ENCODE peak calls at places on chromosomes 7 and 10, in five cellular contexts. Y is BJ; E is posterior cingulate gyrus; P is stimulated activated naive CD8-positive, alpha-beta T cell treated with anti-CD3 and anti-CD28 coated beads, Interleukin-15, Interleukin-2, amounts not matched to agents 100 U/mL and 50 U/mL, for 24 hours; M is frontal cortex. W is an unnamed sample.

GRCh38 chr10:11715815-11716494 is 26.2 kb upstream of the ECHDC3 start:
- DNase-seq in Y (no peak), E (peak), P (no peak), M (no peak), W (no peak)

GRCh38 chr7:220151-220841 is 27.9 kb downstream of the FAM20C start:
- DNase-seq in Y (no peak), E (no peak), P (no peak), M (no peak), W (no peak)

GRCh38 chr10:5888843-5889623 is 660 bp downstream of the ANKRD16 start:
- DNase-seq in Y (no peak), E (peak), P (peak), M (no peak), W (no peak)

GRCh38 chr7:6416516-6417145 is 31.1 kb downstream of the DAGLB start:
- DNase-seq in Y (no peak), E (no peak), P (no peak), M (no peak), W (no peak)

GRCh38 chr10:122855745-122856144 is 10.1 kb upstream of the CUZD1 start:
- DNase-seq in Y (no peak), E (no peak), P (no peak), M (no peak), W (no peak)

GRCh38 chr7:66841898-66842297 is 79.1 kb upstream of the TMEM248 start:
- DNase-seq in Y (no peak), E (no peak), P (no peak), M (no peak), W (no peak)

GRCh38 chr10:59550061-59550460 is 159.6 kb downstream of the SLC16A9 start:
- DNase-seq in Y (no peak), E (no peak), P (no peak), M (no peak), W (no peak)

GRCh38 chr10:50403074-50403473 is 151.8 kb upstream of the ASAH2 start:
- DNase-seq in Y (no peak), E (no peak), P (no peak), M (no peak), W (no peak)

GRCh38 chr10:46289209-46289810 is 2.5 kb downstream of the ANTXRL start:
- DNase-seq in Y (no peak), E (no peak), P (no peak), M (no peak), W (no peak)

GRCh38 chr7:20741801-20742200 is 44.9 kb downstream of the SP8 start:
- DNase-seq in Y (no peak), E (no peak), P (no peak), M (no peak), W (no peak)

W was measured in AG09309.